ENCODE peak calls at places on chromosomes 2 and 18, in nine cellular contexts. K, P, D, G, F, Z, M, I and H are unnamed samples. For H3K79me2, the result is how much of the 10 kb centered on the place peaks cover.

GRCh38 chr18:68436485-68436884 is 278.4 kb downstream of the TMX3 start:
- DNase-seq in K (no peak), P (no peak), D (peak), G (peak), F (no peak), Z (peak), M (no peak), I (no peak), H (no peak)

GRCh38 chr2:120526997-120527945 is 181.3 kb downstream of the INHBB start:
- DNase-seq in K (no peak), P (no peak), D (no peak), G (no peak), F (no peak), Z (no peak), M (no peak), I (no peak), H (no peak)

GRCh38 chr2:100230754-100231153 is 88.4 kb upstream of the AFF3 start:
- DNase-seq in K (no peak), P (no peak), D (no peak), G (no peak), F (no peak), Z (no peak), M (no peak), I (no peak), H (no peak)

GRCh38 chr2:202950592-202950991 is 38.5 kb downstream of the CARF start:
- DNase-seq in K (peak), P (no peak), D (peak), G (no peak), F (no peak), Z (no peak), M (no peak), I (no peak), H (peak)

GRCh38 chr18:78939105-78939504 is 40.5 kb upstream of the SALL3 start:
- DNase-seq in K (no peak), P (no peak), D (no peak), G (no peak), F (peak), Z (peak), M (no peak), I (no peak), H (no peak)

GRCh38 chr2:85445316-85446295 is 27.1 kb downstream of the SH2D6 start:
- DNase-seq in K (no peak), P (peak), D (peak), G (peak), F (no peak), Z (no peak), M (peak), I (peak), H (peak)

GRCh38 chr2:163617517-163617916 is 118.3 kb downstream of the FIGN start:
- DNase-seq in K (no peak), P (no peak), D (no peak), G (no peak), F (no peak), Z (no peak), M (no peak), I (no peak), H (no peak)

GRCh38 chr2:65035544-65035943 is 20.7 kb upstream of the CEP68 start:
- DNase-seq in K (no peak), P (no peak), D (no peak), G (no peak), F (no peak), Z (no peak), M (no peak), I (no peak), H (no peak)

GRCh38 chr2:36965751-36966369 is 476 bp downstream of the STRN start:
- DNase-seq in K (peak), P (peak), D (no peak), G (peak), F (peak), Z (peak), M (no peak), I (peak), H (peak)

GRCh38 chr2:38514603-38515154 is 88.0 kb downstream of the HNRNPLL start:
- DNase-seq in K (no peak), P (no peak), D (no peak), G (no peak), F (no peak), Z (peak), M (no peak), I (no peak), H (no peak)

GRCh38 chr2:84223191-84223590 is 235.9 kb downstream of the SUCLG1 start:
- DNase-seq in K (no peak), P (no peak), D (no peak), G (no peak), F (peak), Z (peak), M (no peak), I (no peak), H (no peak)

GRCh38 chr18:57715671-57716070 is 87.4 kb downstream of the ATP8B1 start:
- DNase-seq in K (no peak), P (no peak), D (no peak), G (no peak), F (no peak), Z (peak), M (peak), I (no peak), H (no peak)

GRCh38 chr18:49890041-49890440 is 76.7 kb upstream of the ACAA2 start:
- DNase-seq in K (no peak), P (no peak), D (no peak), G (no peak), F (no peak), Z (no peak), M (no peak), I (no peak), H (no peak)

GRCh38 chr2:62596061-62596658 is 90.2 kb upstream of the TMEM17 start:
- DNase-seq in K (peak), P (no peak), D (peak), G (peak), F (no peak), Z (peak), M (no peak), I (peak), H (no peak)

GRCh38 chr2:172783091-172783898 is 47.6 kb downstream of the RAPGEF4 start:
- DNase-seq in K (no peak), P (peak), D (peak), G (peak), F (no peak), Z (peak), M (peak), I (peak), H (no peak)

GRCh38 chr2:168935810-168936581 is 34.9 kb downstream of the G6PC2 start:
- DNase-seq in K (no peak), P (peak), D (peak), G (peak), F (no peak), Z (peak), M (no peak), I (no peak), H (no peak)

GRCh38 chr2:1974391-1974790 is 230.1 kb upstream of the PXDN start:
- DNase-seq in K (no peak), P (no peak), D (no peak), G (peak), F (no peak), Z (no peak), M (no peak), I (no peak), H (no peak)

GRCh38 chr2:62410015-62410453 is 96.0 kb downstream of the TMEM17 start:
- DNase-seq in K (no peak), P (no peak), D (peak), G (no peak), F (no peak), Z (no peak), M (no peak), I (no peak), H (peak)

GRCh38 chr2:85173909-85174308 is 40.7 kb downstream of the TCF7L1 start:
- DNase-seq in K (no peak), P (no peak), D (peak), G (peak), F (no peak), Z (no peak), M (no peak), I (no peak), H (no peak)

GRCh38 chr2:174339971-174340399 is 5.2 kb downstream of the SP9 start:
- DNase-seq in K (no peak), P (no peak), D (no peak), G (no peak), F (no peak), Z (no peak), M (no peak), I (no peak), H (no peak)
- H3K4me3 ChIP-seq in K (no peak), P (no peak), D (no peak), G (no peak), F (no peak), Z (no peak), M (no peak), I (no peak), H (no peak)

GRCh38 chr18:63149200-63149587 is 170.4 kb downstream of the BCL2 start:
- DNase-seq in K (no peak), P (no peak), D (no peak), G (no peak), F (no peak), Z (no peak), M (peak), I (no peak), H (no peak)
- H3K79me2 ChIP-seq in K (half or more), P (under half), D (under half), G (under half), F (half or more), Z (under half), M (under half), I (under half), H (under half)

GRCh38 chr2:217774232-217774631 is 228.6 kb downstream of the TNS1 start:
- DNase-seq in K (no peak), P (no peak), D (no peak), G (no peak), F (no peak), Z (no peak), M (no peak), I (no peak), H (no peak)
- H3K4me3 ChIP-seq in K (no peak), P (no peak), D (no peak), G (no peak), F (no peak), Z (no peak), M (no peak), I (no peak), H (no peak)

GRCh38 chr2:151291224-151291623 is 1.8 kb upstream of the NMI start:
- DNase-seq in K (no peak), P (no peak), D (no peak), G (no peak), F (no peak), Z (no peak), M (no peak), I (no peak), H (no peak)

GRCh38 chr2:151289972-151290335 is 486 bp upstream of the NMI start:
- DNase-seq in K (peak), P (peak), D (peak), G (peak), F (no peak), Z (peak), M (peak), I (peak), H (no peak)

GRCh38 chr2:151292124-151292523 is 2.7 kb upstream of the NMI start:
- DNase-seq in K (no peak), P (no peak), D (no peak), G (no peak), F (no peak), Z (no peak), M (no peak), I (no peak), H (no peak)

GRCh38 chr2:151290467-151290866 is 999 bp upstream of the NMI start:
- DNase-seq in K (no peak), P (no peak), D (no peak), G (no peak), F (no peak), Z (no peak), M (no peak), I (no peak), H (no peak)

DNA sequence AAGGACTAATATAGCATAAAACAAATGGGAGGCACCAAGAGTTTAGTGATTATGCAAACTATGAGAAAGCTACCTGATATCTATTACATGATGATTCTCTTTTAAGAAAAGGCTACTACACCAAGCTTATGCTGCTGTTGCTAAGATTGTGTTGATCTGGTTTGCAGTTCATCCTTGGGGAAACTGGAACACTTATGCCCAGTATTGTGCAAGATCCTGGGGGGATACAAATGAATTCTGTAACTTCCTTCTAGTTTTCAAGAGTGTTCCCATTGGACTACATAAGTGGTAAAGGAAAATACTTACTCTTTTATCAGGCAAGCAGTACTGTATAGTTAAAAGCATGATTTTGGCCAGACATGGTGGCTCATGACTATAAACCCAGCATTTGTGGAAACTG is 3.1 kb upstream of the NMI start:
- DNase-seq in K (no peak), P (no peak), D (no peak), G (no peak), F (no peak), Z (no peak), M (no peak), I (no peak), H (no peak)
- H3K79me2 ChIP-seq in K (under half), P (under half), D (under half), G (under half), F (under half), Z (under half), M (under half), I (under half), H (under half)